ENCODE peak calls at places on chromosomes 1 and 21, in eight cellular contexts. J is uterus; S is fibroblast of lung; A is colonic mucosa; Q is cardiac muscle cell; W is BJ; R is AG04450; Y is CD8-positive, alpha-beta memory T cell. H is an unnamed sample.

GRCh38 chr21:33157303-33157702 is 72.4 kb upstream of the IFNAR2 start:
- DNase-seq in J (no peak), S (peak; percentile 7), A (no peak), Q (peak; percentile 21), W (no peak), R (no peak), Y (no peak), H (no peak)

GRCh38 chr1:35454616-35455015 is 102.6 kb downstream of the KIAA0319L start:
- DNase-seq in J (no peak), S (peak; percentile 82), A (no peak), Q (peak; percentile 83), W (no peak), R (peak; percentile 60), Y (no peak), H (no peak)

GRCh38 chr1:156510709-156511108 is 10.1 kb upstream of the MEF2D start:
- DNase-seq in J (peak; percentile 90), S (peak; percentile 96), A (peak; percentile 51), Q (peak; percentile 88), W (no peak), R (peak; percentile 61), Y (no peak), H (no peak)

GRCh38 chr1:240244968-240245628 is 153.4 kb downstream of the FMN2 start:
- DNase-seq in J (no peak), S (peak; percentile 27), A (no peak), Q (no peak), W (peak; percentile 69), R (peak; percentile 45), Y (no peak), H (no peak)

GRCh38 chr1:52159033-52159789 is 17.3 kb downstream of the ZFYVE9 start:
- DNase-seq in J (no peak), S (peak; percentile 38), A (no peak), Q (no peak), W (no peak), R (no peak), Y (no peak), H (no peak)

GRCh38 chr1:246831543-246831942 is 100.2 kb downstream of the AHCTF1 start:
- DNase-seq in J (no peak), S (no peak), A (no peak), Q (no peak), W (no peak), R (no peak), Y (no peak), H (no peak)

GRCh38 chr1:179016694-179017382 is 8.9 kb upstream of the FAM20B start:
- DNase-seq in J (peak; percentile 68), S (peak; percentile 98), A (peak; percentile 99), Q (peak; percentile 89), W (peak; percentile 84), R (peak; percentile 47), Y (no peak), H (peak; percentile 95)

GRCh38 chr21:33075128-33075527 is 5.2 kb downstream of the OLIG1 start:
- DNase-seq in J (no peak), S (no peak), A (no peak), Q (peak; percentile 11), W (no peak), R (no peak), Y (no peak), H (peak; percentile 10)

GRCh38 chr1:1111516-1112236 is 4.2 kb downstream of the C1orf159 start:
- DNase-seq in J (no peak), S (no peak), A (no peak), Q (no peak), W (no peak), R (no peak), Y (no peak), H (no peak)

GRCh38 chr1:228345201-228345930 is 61.3 kb downstream of the TRIM11 start:
- DNase-seq in J (no peak), S (no peak), A (no peak), Q (no peak), W (no peak), R (no peak), Y (no peak), H (no peak)

GRCh38 chr1:192937128-192937527 is 122.0 kb downstream of the UCHL5 start:
- DNase-seq in J (no peak), S (no peak), A (no peak), Q (no peak), W (no peak), R (no peak), Y (no peak), H (no peak)

GRCh38 chr1:175757381-175758015 is 14.1 kb upstream of the TNR start:
- DNase-seq in J (no peak), S (no peak), A (peak; percentile 29), Q (peak; percentile 26), W (no peak), R (no peak), Y (no peak), H (no peak)

GRCh38 chr21:16079830-16080229 is 350.0 kb downstream of the USP25 start:
- DNase-seq in J (no peak), S (peak; percentile 66), A (no peak), Q (peak; percentile 23), W (no peak), R (no peak), Y (no peak), H (no peak)

GRCh38 chr1:223718850-223719249 is 6.5 kb downstream of the CAPN2 start:
- DNase-seq in J (no peak), S (no peak), A (no peak), Q (no peak), W (no peak), R (no peak), Y (no peak), H (peak; percentile 94)

GRCh38 chr1:46405204-46405555 is 11.1 kb downstream of the FAAH start:
- DNase-seq in J (no peak), S (no peak), A (no peak), Q (no peak), W (no peak), R (no peak), Y (no peak), H (no peak)

GRCh38 chr21:46369520-46370235 is 45.7 kb downstream of the PCNT start:
- DNase-seq in J (no peak), S (no peak), A (no peak), Q (no peak), W (no peak), R (no peak), Y (no peak), H (no peak)

GRCh38 chr1:206935491-206936067 is 10.7 kb downstream of the PIGR start:
- DNase-seq in J (no peak), S (no peak), A (no peak), Q (peak; percentile 68), W (no peak), R (peak; percentile 2), Y (peak; percentile 49), H (no peak)

GRCh38 chr1:239719642-239720258 is 333.4 kb downstream of the CHRM3 start:
- DNase-seq in J (no peak), S (no peak), A (peak; percentile 25), Q (no peak), W (no peak), R (no peak), Y (peak; percentile 82), H (no peak)

GRCh38 chr1:71850936-71851335 is 431.4 kb downstream of the NEGR1 start:
- DNase-seq in J (no peak), S (peak; percentile 45), A (no peak), Q (peak; percentile 41), W (no peak), R (no peak), Y (no peak), H (no peak)

GRCh38 chr1:41662656-41663437 is 178.4 kb upstream of the EDN2 start:
- DNase-seq in J (peak; percentile 55), S (peak; percentile 71), A (peak; percentile 48), Q (peak; percentile 68), W (peak; percentile 37), R (no peak), Y (no peak), H (peak; percentile 15)

DNA sequence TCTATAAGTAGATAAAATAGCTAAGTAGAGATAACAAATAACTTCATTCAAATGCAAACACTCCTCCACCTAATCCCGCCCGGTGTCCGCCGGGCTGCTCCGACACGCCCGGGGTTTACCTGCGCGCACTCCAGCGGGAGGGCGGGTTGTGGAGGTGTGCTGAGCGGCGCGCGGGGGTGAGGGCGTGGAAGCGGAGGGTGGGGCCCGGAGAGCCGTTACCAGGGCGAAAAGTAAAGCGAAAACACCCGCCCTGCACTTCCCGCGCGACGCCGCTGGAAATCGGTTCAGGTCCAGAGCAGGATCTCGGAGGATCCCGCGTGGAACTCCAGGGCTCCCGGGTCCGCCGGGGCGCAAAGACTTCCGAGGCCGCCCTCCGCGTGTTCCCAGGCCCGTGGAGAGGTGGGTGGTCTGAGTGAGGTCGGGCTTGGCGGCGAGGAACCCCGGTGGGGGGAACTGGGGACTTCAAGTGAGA is 1.8 kb upstream of the ATF3 start:
- DNase-seq in J (peak; percentile 63), S (no peak), A (peak; percentile 87), Q (no peak), W (no peak), R (no peak), Y (peak; percentile 45), H (no peak)
- H3K4me3 ChIP-seq in J (peak overlapping the region; percentile 68), S (no peak overlapping the region), A (peak overlapping the region; percentile 71), Q (peak overlapping the region; percentile 52), W (no peak overlapping the region), R (peak overlapping the region; percentile 7), Y (peak overlapping the region; percentile 62), H (peak overlapping the region; percentile 75)

GRCh38 chr1:30372792-30373433 is 350.5 kb downstream of the MATN1 start:
- DNase-seq in J (no peak), S (no peak), A (no peak), Q (no peak), W (no peak), R (no peak), Y (no peak), H (no peak)
- H3K4me3 ChIP-seq in J (no peak overlapping the region), S (no peak overlapping the region), A (no peak overlapping the region), Q (no peak overlapping the region), W (no peak overlapping the region), R (no peak overlapping the region), Y (no peak overlapping the region), H (no peak overlapping the region)

GRCh38 chr1:112893288-112894009 is 62.5 kb downstream of the SLC16A1 start:
- DNase-seq in J (no peak), S (no peak), A (no peak), Q (no peak), W (no peak), R (no peak), Y (no peak), H (no peak)

GRCh38 chr1:112901387-112901786 is 54.6 kb downstream of the SLC16A1 start:
- DNase-seq in J (no peak), S (no peak), A (no peak), Q (no peak), W (no peak), R (no peak), Y (no peak), H (no peak)

GRCh38 chr1:112894561-112895011 is 61.4 kb downstream of the SLC16A1 start:
- DNase-seq in J (no peak), S (no peak), A (no peak), Q (no peak), W (no peak), R (no peak), Y (no peak), H (no peak)

GRCh38 chr1:112894010-112894292 is 62.0 kb downstream of the SLC16A1 start:
- DNase-seq in J (no peak), S (no peak), A (no peak), Q (no peak), W (no peak), R (no peak), Y (no peak), H (no peak)

GRCh38 chr1:112896783-112897182 is 59.2 kb downstream of the SLC16A1 start:
- DNase-seq in J (no peak), S (no peak), A (no peak), Q (no peak), W (no peak), R (no peak), Y (no peak), H (no peak)
- H3K4me3 ChIP-seq in J (no peak overlapping the region), S (no peak overlapping the region), A (no peak overlapping the region), Q (no peak overlapping the region), W (no peak overlapping the region), R (no peak overlapping the region), Y (no peak overlapping the region), H (no peak overlapping the region)

GRCh38 chr21:23101111-23101510 is 2102.9 kb downstream of the NCAM2 start:
- DNase-seq in J (no peak), S (no peak), A (no peak), Q (no peak), W (no peak), R (no peak), Y (no peak), H (no peak)
- H3K4me3 ChIP-seq in J (no peak overlapping the region), S (no peak overlapping the region), A (no peak overlapping the region), Q (no peak overlapping the region), W (no peak overlapping the region), R (no peak overlapping the region), Y (no peak overlapping the region), H (no peak overlapping the region)